ENCODE peak calls at places on chromosomes 4 and X, in five cellular contexts. V, L, C, H and E are unnamed samples.

GRCh38 chr4:2469192-2469984 is 482 bp downstream of the RNF4 start:
- DNase-seq in V (no peak), L (no peak), C (peak), H (no peak), E (no peak)

GRCh38 chr4:138927065-138927464 is 88.5 kb upstream of the NOCT start:
- DNase-seq in V (no peak), L (no peak), C (no peak), H (no peak), E (no peak)

GRCh38 chrX:639151-639550 is 8.6 kb downstream of the SHOX start:
- DNase-seq in V (no peak), L (no peak), C (no peak), H (peak), E (no peak)

GRCh38 chr4:105181259-105181658 is 34.6 kb downstream of the TET2 start:
- DNase-seq in V (no peak), L (no peak), C (no peak), H (no peak), E (no peak)

GRCh38 chrX:39504850-39505259 is 592.9 kb downstream of the BCOR start:
- DNase-seq in V (no peak), L (no peak), C (peak), H (no peak), E (no peak)

GRCh38 chr4:73067971-73068394 is 1.5 kb downstream of the COX18 start:
- DNase-seq in V (no peak), L (no peak), C (peak), H (no peak), E (no peak)

GRCh38 chr4:154490589-154491340 is 834 bp downstream of the DCHS2 start:
- DNase-seq in V (no peak), L (no peak), C (peak), H (no peak), E (no peak)

GRCh38 chrX:65841263-65841662 is 173.8 kb downstream of the MSN start:
- DNase-seq in V (no peak), L (no peak), C (no peak), H (no peak), E (no peak)

GRCh38 chr4:158169931-158170690 is 2.7 kb downstream of the GASK1B start:
- DNase-seq in V (no peak), L (no peak), C (peak), H (no peak), E (no peak)

GRCh38 chr4:31085736-31086135 is 365.6 kb downstream of the PCDH7 start:
- DNase-seq in V (no peak), L (no peak), C (no peak), H (no peak), E (no peak)

GRCh38 chr4:6250235-6250983 is 19.2 kb upstream of the WFS1 start:
- DNase-seq in V (no peak), L (peak), C (peak), H (no peak), E (no peak)

GRCh38 chr4:149735796-149736195 is 79.8 kb downstream of the IQCM start:
- DNase-seq in V (no peak), L (no peak), C (no peak), H (no peak), E (no peak)

GRCh38 chrX:56947695-56948094 is 47.6 kb downstream of the SPIN3 start:
- DNase-seq in V (peak), L (no peak), C (peak), H (no peak), E (no peak)

GRCh38 chr4:1325681-1326635 is 21.1 kb upstream of the UVSSA start:
- DNase-seq in V (no peak), L (peak), C (no peak), H (no peak), E (no peak)

GRCh38 chrX:130120746-130121504 is 10.6 kb upstream of the ELF4 start:
- DNase-seq in V (no peak), L (no peak), C (peak), H (peak), E (no peak)

GRCh38 chrX:114611018-114611619 is 27.2 kb downstream of the HTR2C start:
- DNase-seq in V (no peak), L (no peak), C (peak), H (no peak), E (peak)

GRCh38 chr4:185634066-185634652 is 98.9 kb upstream of the PDLIM3 start:
- DNase-seq in V (no peak), L (no peak), C (no peak), H (no peak), E (no peak)